ENCODE peak calls at places on chromosomes 16 and 17, in eight cellular contexts. D is hepatic stellate cell, U is heart right ventricle, B is foreskin melanocyte, Z is GM06990, E is dorsolateral prefrontal cortex, M is lung, O is Panc1. J is an unnamed sample.
A peak's percentile ranks its signal among the peaks of the same experiment; 100 is the strongest.

GRCh38 chr16:28291651-28292626 is at the start of gene SBK1:
- DNase-seq in D (peak; percentile 70), U (peak; percentile 71), B (peak; percentile 46), Z (peak; percentile 84), E (peak; percentile 80), M (peak; percentile 56), O (peak; percentile 46), J (peak; percentile 89)

GRCh38 chr17:10205549-10206185 is 7.3 kb upstream of the GAS7 start:
- DNase-seq in D (no peak), U (no peak), B (no peak), Z (no peak), E (no peak), M (no peak), O (no peak), J (no peak)

GRCh38 chr17:60970741-60971140 is 293.1 kb downstream of the BCAS3 start:
- DNase-seq in D (no peak), U (no peak), B (no peak), Z (no peak), E (no peak), M (no peak), O (no peak), J (no peak)

GRCh38 chr17:68302066-68302564 is 10.8 kb downstream of the ARSG start:
- DNase-seq in D (no peak), U (no peak), B (no peak), Z (no peak), E (no peak), M (no peak), O (no peak), J (no peak)

GRCh38 chr17:43559161-43559816 is 13.1 kb upstream of the ETV4 start:
- DNase-seq in D (no peak), U (no peak), B (no peak), Z (no peak), E (no peak), M (no peak), O (no peak), J (peak; percentile 56)

GRCh38 chr17:83005639-83006038 is 73.8 kb upstream of the METRNL start:
- DNase-seq in D (no peak), U (no peak), B (no peak), Z (no peak), E (no peak), M (no peak), O (no peak), J (peak; percentile 41)

GRCh38 chr17:78341559-78342437 is 18.1 kb downstream of the SOCS3 start:
- DNase-seq in D (peak; percentile 90), U (peak; percentile 86), B (no peak), Z (no peak), E (no peak), M (no peak), O (no peak), J (peak; percentile 92)

GRCh38 chr16:75938818-75939217 is 212.5 kb upstream of the CPHXL start:
- DNase-seq in D (no peak), U (no peak), B (no peak), Z (no peak), E (no peak), M (no peak), O (no peak), J (no peak)

GRCh38 chr16:64615647-64616280 is 506.1 kb downstream of the CDH11 start:
- DNase-seq in D (no peak), U (no peak), B (no peak), Z (no peak), E (no peak), M (no peak), O (no peak), J (peak; percentile 89)

GRCh38 chr17:9350083-9350482 is 225.5 kb downstream of the STX8 start:
- DNase-seq in D (peak; percentile 16), U (no peak), B (peak; percentile 42), Z (no peak), E (no peak), M (no peak), O (peak; percentile 47), J (no peak)

GRCh38 chr16:29824589-29825144 is 4.4 kb downstream of the MVP start:
- DNase-seq in D (peak; percentile 83), U (no peak), B (peak; percentile 59), Z (no peak), E (no peak), M (no peak), O (no peak), J (no peak)

GRCh38 chr17:32742686-32743538 is 134.0 kb downstream of the MYO1D start:
- DNase-seq in D (peak; percentile 6), U (no peak), B (peak; percentile 93), Z (no peak), E (no peak), M (no peak), O (no peak), J (no peak)

GRCh38 chr17:14321476-14321949 is 20.6 kb downstream of the HS3ST3B1 start:
- DNase-seq in D (no peak), U (no peak), B (no peak), Z (no peak), E (no peak), M (no peak), O (no peak), J (peak; percentile 27)

J was measured in endodermal cell.